ENCODE peak calls at places on chromosomes 1 and 21, in nine cellular contexts. K, A, N, W, Z, M, J, X and C are unnamed samples.

GRCh38 chr1:46621930-46622329 is 5.3 kb upstream of the MOB3C start:
- DNase-seq in K (no peak), A (no peak), N (no peak), W (no peak), Z (no peak), M (no peak), J (no peak), X (no peak), C (no peak)

GRCh38 chr1:26536521-26536920 is 7.0 kb downstream of the RPS6KA1 start:
- DNase-seq in K (no peak), A (no peak), N (no peak), W (no peak), Z (no peak), M (no peak), J (no peak), X (no peak), C (no peak)

GRCh38 chr1:201268604-201269151 is 14.6 kb upstream of the PKP1 start:
- DNase-seq in K (no peak), A (peak), N (peak), W (peak), Z (peak), M (no peak), J (no peak), X (no peak), C (peak)

GRCh38 chr21:43943512-43944110 is 68.5 kb upstream of the TRAPPC10 start:
- DNase-seq in K (no peak), A (no peak), N (no peak), W (no peak), Z (no peak), M (no peak), J (no peak), X (no peak), C (no peak)

GRCh38 chr1:54362881-54363340 is 43.3 kb downstream of the SSBP3 start:
- DNase-seq in K (no peak), A (no peak), N (no peak), W (no peak), Z (peak), M (no peak), J (no peak), X (no peak), C (no peak)

GRCh38 chr1:24749257-24749656 is 4.0 kb downstream of the CLIC4 start:
- DNase-seq in K (no peak), A (no peak), N (no peak), W (no peak), Z (no peak), M (no peak), J (no peak), X (no peak), C (no peak)

GRCh38 chr1:181128592-181129497 is 40.3 kb downstream of the IER5 start:
- DNase-seq in K (no peak), A (peak), N (no peak), W (no peak), Z (no peak), M (peak), J (no peak), X (no peak), C (peak)

GRCh38 chr1:234611153-234611798 is 1.3 kb upstream of the IRF2BP2 start:
- DNase-seq in K (peak), A (peak), N (no peak), W (no peak), Z (peak), M (peak), J (no peak), X (no peak), C (peak)

GRCh38 chr21:44253832-44254700 is 7.6 kb downstream of the DNMT3L start:
- DNase-seq in K (no peak), A (no peak), N (no peak), W (no peak), Z (no peak), M (no peak), J (no peak), X (no peak), C (no peak)

GRCh38 chr1:167681497-167682102 is 40.2 kb upstream of the MPZL1 start:
- DNase-seq in K (no peak), A (no peak), N (no peak), W (no peak), Z (no peak), M (no peak), J (no peak), X (no peak), C (no peak)

GRCh38 chr1:94803106-94803505 is 17.1 kb upstream of the SLC44A3 start:
- DNase-seq in K (no peak), A (no peak), N (no peak), W (no peak), Z (no peak), M (no peak), J (no peak), X (no peak), C (no peak)

GRCh38 chr1:154697710-154698109 is 89.7 kb upstream of the ADAR start:
- DNase-seq in K (no peak), A (no peak), N (no peak), W (no peak), Z (peak), M (no peak), J (no peak), X (no peak), C (no peak)

GRCh38 chr1:201468844-201469644 is at the start of gene PHLDA3:
- DNase-seq in K (peak), A (peak), N (peak), W (peak), Z (peak), M (peak), J (peak), X (peak), C (peak)

GRCh38 chr1:209800984-209801834 is 4.7 kb downstream of the IRF6 start:
- DNase-seq in K (no peak), A (no peak), N (no peak), W (no peak), Z (peak), M (no peak), J (no peak), X (no peak), C (no peak)

GRCh38 chr1:162498442-162498785 is 796 bp downstream of the UHMK1 start:
- DNase-seq in K (peak), A (no peak), N (no peak), W (no peak), Z (peak), M (peak), J (no peak), X (no peak), C (no peak)

GRCh38 chr1:200306954-200307754 is 102.7 kb downstream of the ZNF281 start:
- DNase-seq in K (no peak), A (peak), N (peak), W (no peak), Z (peak), M (peak), J (no peak), X (no peak), C (peak)

GRCh38 chr1:204213668-204214662 is at the start of gene GOLT1A:
- DNase-seq in K (peak), A (peak), N (peak), W (peak), Z (peak), M (peak), J (peak), X (peak), C (peak)

GRCh38 chr1:42214447-42214871 is 49.9 kb upstream of the GUCA2A start:
- DNase-seq in K (no peak), A (peak), N (no peak), W (no peak), Z (peak), M (peak), J (no peak), X (no peak), C (no peak)

GRCh38 chr1:173393655-173393993 is 83.5 kb upstream of the PRDX6 start:
- DNase-seq in K (no peak), A (no peak), N (no peak), W (no peak), Z (peak), M (no peak), J (no peak), X (no peak), C (no peak)